ENCODE peak calls at places on chromosomes 5 and 9, in seven cellular contexts. One of them, this sample, is unnamed.

GRCh38 chr9:38338359-38339014 is 54.0 kb upstream of the ALDH1B1 start:
- DNase-seq in lower lobe of right lung: no peak
- DNase-seq in CD8-positive, alpha-beta T cell: no peak
- DNase-seq in IMR-90: no peak
- DNase-seq in uterus: no peak
- DNase-seq in OCI-LY7: no peak
- DNase-seq in GM10248: no peak
- DNase-seq in this sample: no peak

GRCh38 chr5:16806691-16807433 is 129.2 kb downstream of the MYO10 start:
- DNase-seq in lower lobe of right lung: no peak
- DNase-seq in CD8-positive, alpha-beta T cell: no peak
- DNase-seq in IMR-90: peak
- DNase-seq in uterus: no peak
- DNase-seq in OCI-LY7: no peak
- DNase-seq in GM10248: no peak
- DNase-seq in this sample: no peak

GRCh38 chr9:134422301-134422700 is 96.0 kb downstream of the RXRA start:
- DNase-seq in lower lobe of right lung: peak
- DNase-seq in CD8-positive, alpha-beta T cell: no peak
- DNase-seq in IMR-90: no peak
- DNase-seq in uterus: peak
- DNase-seq in OCI-LY7: no peak
- DNase-seq in GM10248: no peak
- DNase-seq in this sample: no peak

GRCh38 chr5:7876867-7877266 is 7.9 kb downstream of the MTRR start:
- DNase-seq in lower lobe of right lung: no peak
- DNase-seq in CD8-positive, alpha-beta T cell: no peak
- DNase-seq in IMR-90: peak
- DNase-seq in uterus: no peak
- DNase-seq in OCI-LY7: no peak
- DNase-seq in GM10248: no peak
- DNase-seq in this sample: no peak

GRCh38 chr5:154221371-154221896 is 30.9 kb downstream of the GALNT10 start:
- DNase-seq in lower lobe of right lung: peak
- DNase-seq in CD8-positive, alpha-beta T cell: peak
- DNase-seq in IMR-90: peak
- DNase-seq in uterus: no peak
- DNase-seq in OCI-LY7: no peak
- DNase-seq in GM10248: no peak
- DNase-seq in this sample: no peak

GRCh38 chr5:19630875-19631274 is 357.1 kb downstream of the CDH18 start:
- DNase-seq in lower lobe of right lung: no peak
- DNase-seq in CD8-positive, alpha-beta T cell: no peak
- DNase-seq in IMR-90: no peak
- DNase-seq in uterus: no peak
- DNase-seq in OCI-LY7: no peak
- DNase-seq in GM10248: no peak
- DNase-seq in this sample: no peak

GRCh38 chr5:68708156-68708841 is 385.5 kb upstream of the SLC30A5 start:
- DNase-seq in lower lobe of right lung: no peak
- DNase-seq in CD8-positive, alpha-beta T cell: no peak
- DNase-seq in IMR-90: no peak
- DNase-seq in uterus: no peak
- DNase-seq in OCI-LY7: no peak
- DNase-seq in GM10248: no peak
- DNase-seq in this sample: no peak

GRCh38 chr5:120516799-120517198 is 52.7 kb downstream of the PRR16 start:
- DNase-seq in lower lobe of right lung: no peak
- DNase-seq in CD8-positive, alpha-beta T cell: no peak
- DNase-seq in IMR-90: peak
- DNase-seq in uterus: no peak
- DNase-seq in OCI-LY7: no peak
- DNase-seq in GM10248: no peak
- DNase-seq in this sample: no peak

GRCh38 chr5:132947661-132948060 is 15.8 kb downstream of the AFF4 start:
- DNase-seq in lower lobe of right lung: no peak
- DNase-seq in CD8-positive, alpha-beta T cell: no peak
- DNase-seq in IMR-90: peak
- DNase-seq in uterus: no peak
- DNase-seq in OCI-LY7: no peak
- DNase-seq in GM10248: no peak
- DNase-seq in this sample: no peak

GRCh38 chr9:126860077-126860756 is at the start of gene ZBTB34:
- DNase-seq in lower lobe of right lung: peak
- DNase-seq in CD8-positive, alpha-beta T cell: peak
- DNase-seq in IMR-90: peak
- DNase-seq in uterus: peak
- DNase-seq in OCI-LY7: peak
- DNase-seq in GM10248: peak
- DNase-seq in this sample: no peak

GRCh38 chr5:175609504-175609903 is 48.4 kb upstream of the HRH2 start:
- DNase-seq in lower lobe of right lung: no peak
- DNase-seq in CD8-positive, alpha-beta T cell: no peak
- DNase-seq in IMR-90: no peak
- DNase-seq in uterus: no peak
- DNase-seq in OCI-LY7: no peak
- DNase-seq in GM10248: no peak
- DNase-seq in this sample: no peak

GRCh38 chr9:33995449-33995848 is 53.2 kb downstream of the UBAP2 start:
- DNase-seq in lower lobe of right lung: no peak
- DNase-seq in CD8-positive, alpha-beta T cell: no peak
- DNase-seq in IMR-90: no peak
- DNase-seq in uterus: no peak
- DNase-seq in OCI-LY7: no peak
- DNase-seq in GM10248: no peak
- DNase-seq in this sample: no peak

GRCh38 chr5:95870105-95870672 is 47.7 kb upstream of the GLRX start:
- DNase-seq in lower lobe of right lung: no peak
- DNase-seq in CD8-positive, alpha-beta T cell: no peak
- DNase-seq in IMR-90: peak
- DNase-seq in uterus: no peak
- DNase-seq in OCI-LY7: no peak
- DNase-seq in GM10248: peak
- DNase-seq in this sample: no peak

GRCh38 chr5:86909896-86910295 is 292.2 kb downstream of the COX7C start:
- DNase-seq in lower lobe of right lung: no peak
- DNase-seq in CD8-positive, alpha-beta T cell: no peak
- DNase-seq in IMR-90: peak
- DNase-seq in uterus: no peak
- DNase-seq in OCI-LY7: no peak
- DNase-seq in GM10248: no peak
- DNase-seq in this sample: no peak

GRCh38 chr5:173204185-173204979 is 30.6 kb downstream of the NKX2-5 start:
- DNase-seq in lower lobe of right lung: no peak
- DNase-seq in CD8-positive, alpha-beta T cell: no peak
- DNase-seq in IMR-90: peak
- DNase-seq in uterus: no peak
- DNase-seq in OCI-LY7: peak
- DNase-seq in GM10248: no peak
- DNase-seq in this sample: no peak

GRCh38 chr9:12708562-12709298 is 15.5 kb downstream of the TYRP1 start:
- DNase-seq in lower lobe of right lung: no peak
- DNase-seq in CD8-positive, alpha-beta T cell: no peak
- DNase-seq in IMR-90: peak
- DNase-seq in uterus: no peak
- DNase-seq in OCI-LY7: no peak
- DNase-seq in GM10248: no peak
- DNase-seq in this sample: no peak

GRCh38 chr5:28077291-28078240 is 1039.2 kb upstream of the CDH9 start:
- DNase-seq in lower lobe of right lung: no peak
- DNase-seq in CD8-positive, alpha-beta T cell: no peak
- DNase-seq in IMR-90: no peak
- DNase-seq in uterus: no peak
- DNase-seq in OCI-LY7: no peak
- DNase-seq in GM10248: no peak
- DNase-seq in this sample: no peak

GRCh38 chr5:96957125-96958041 is 21.5 kb downstream of the LNPEP start:
- DNase-seq in lower lobe of right lung: no peak
- DNase-seq in CD8-positive, alpha-beta T cell: no peak
- DNase-seq in IMR-90: no peak
- DNase-seq in uterus: no peak
- DNase-seq in OCI-LY7: peak
- DNase-seq in GM10248: no peak
- DNase-seq in this sample: no peak

GRCh38 chr9:91147079-91147708 is 214.5 kb downstream of the AUH start:
- DNase-seq in lower lobe of right lung: no peak
- DNase-seq in CD8-positive, alpha-beta T cell: no peak
- DNase-seq in IMR-90: no peak
- DNase-seq in uterus: no peak
- DNase-seq in OCI-LY7: no peak
- DNase-seq in GM10248: no peak
- DNase-seq in this sample: no peak

GRCh38 chr5:148268556-148268955 is at the start of gene SPINK13:
- DNase-seq in lower lobe of right lung: no peak
- DNase-seq in CD8-positive, alpha-beta T cell: no peak
- DNase-seq in IMR-90: peak
- DNase-seq in uterus: no peak
- DNase-seq in OCI-LY7: no peak
- DNase-seq in GM10248: no peak
- DNase-seq in this sample: no peak

GRCh38 chr9:35749515-35750255 is 598 bp downstream of the RGP1 start:
- DNase-seq in lower lobe of right lung: peak
- DNase-seq in CD8-positive, alpha-beta T cell: peak
- DNase-seq in IMR-90: no peak
- DNase-seq in uterus: no peak
- DNase-seq in OCI-LY7: peak
- DNase-seq in GM10248: peak
- DNase-seq in this sample: no peak

GRCh38 chr9:111456536-111456935 is 27.6 kb downstream of the ECPAS start:
- DNase-seq in lower lobe of right lung: no peak
- DNase-seq in CD8-positive, alpha-beta T cell: no peak
- DNase-seq in IMR-90: no peak
- DNase-seq in uterus: no peak
- DNase-seq in OCI-LY7: no peak
- DNase-seq in GM10248: no peak
- DNase-seq in this sample: no peak

GRCh38 chr5:2738156-2738699 is 13.2 kb downstream of the IRX2 start:
- DNase-seq in lower lobe of right lung: peak
- DNase-seq in CD8-positive, alpha-beta T cell: no peak
- DNase-seq in IMR-90: no peak
- DNase-seq in uterus: no peak
- DNase-seq in OCI-LY7: no peak
- DNase-seq in GM10248: no peak
- DNase-seq in this sample: no peak

GRCh38 chr5:95093211-95093610 is 191.7 kb downstream of the MCTP1 start:
- DNase-seq in lower lobe of right lung: no peak
- DNase-seq in CD8-positive, alpha-beta T cell: no peak
- DNase-seq in IMR-90: no peak
- DNase-seq in uterus: no peak
- DNase-seq in OCI-LY7: no peak
- DNase-seq in GM10248: no peak
- DNase-seq in this sample: no peak

GRCh38 chr5:92907914-92908606 is 673.0 kb downstream of the NR2F1-AS1 start:
- DNase-seq in lower lobe of right lung: no peak
- DNase-seq in CD8-positive, alpha-beta T cell: no peak
- DNase-seq in IMR-90: peak
- DNase-seq in uterus: no peak
- DNase-seq in OCI-LY7: peak
- DNase-seq in GM10248: no peak
- DNase-seq in this sample: no peak

GRCh38 chr5:1086137-1086536 is 25.7 kb downstream of the SLC12A7 start:
- DNase-seq in lower lobe of right lung: no peak
- DNase-seq in CD8-positive, alpha-beta T cell: no peak
- DNase-seq in IMR-90: no peak
- DNase-seq in uterus: no peak
- DNase-seq in OCI-LY7: no peak
- DNase-seq in GM10248: no peak
- DNase-seq in this sample: no peak

GRCh38 chr5:1086871-1087270 is 25.0 kb downstream of the SLC12A7 start:
- DNase-seq in lower lobe of right lung: no peak
- DNase-seq in CD8-positive, alpha-beta T cell: no peak
- DNase-seq in IMR-90: no peak
- DNase-seq in uterus: no peak
- DNase-seq in OCI-LY7: no peak
- DNase-seq in GM10248: no peak
- DNase-seq in this sample: no peak

GRCh38 chr5:1085391-1085790 is 26.5 kb downstream of the SLC12A7 start:
- DNase-seq in lower lobe of right lung: no peak
- DNase-seq in CD8-positive, alpha-beta T cell: no peak
- DNase-seq in IMR-90: no peak
- DNase-seq in uterus: no peak
- DNase-seq in OCI-LY7: no peak
- DNase-seq in GM10248: no peak
- DNase-seq in this sample: no peak

GRCh38 chr5:1081519-1081918 is 30.3 kb downstream of the SLC12A7 start:
- DNase-seq in lower lobe of right lung: no peak
- DNase-seq in CD8-positive, alpha-beta T cell: no peak
- DNase-seq in IMR-90: no peak
- DNase-seq in uterus: no peak
- DNase-seq in OCI-LY7: no peak
- DNase-seq in GM10248: no peak
- DNase-seq in this sample: no peak

GRCh38 chr5:1083823-1084605 is 27.8 kb downstream of the SLC12A7 start:
- DNase-seq in lower lobe of right lung: no peak
- DNase-seq in CD8-positive, alpha-beta T cell: no peak
- DNase-seq in IMR-90: no peak
- DNase-seq in uterus: no peak
- DNase-seq in OCI-LY7: no peak
- DNase-seq in GM10248: no peak
- DNase-seq in this sample: no peak
- TF ChIP-seq CTCF in lower lobe of right lung: no peak
- TF ChIP-seq CTCF in CD8-positive, alpha-beta T cell: no peak
- TF ChIP-seq CTCF in IMR-90: no peak
- TF ChIP-seq CTCF in uterus: no peak
- TF ChIP-seq CTCF in OCI-LY7: no peak
- TF ChIP-seq CTCF in GM10248: no peak
- TF ChIP-seq CTCF in this sample: no peak

GRCh38 chr5:146947181-146947941 is 68.8 kb upstream of the PPP2R2B start:
- DNase-seq in lower lobe of right lung: no peak
- DNase-seq in CD8-positive, alpha-beta T cell: no peak
- DNase-seq in IMR-90: peak
- DNase-seq in uterus: no peak
- DNase-seq in OCI-LY7: peak
- DNase-seq in GM10248: no peak
- DNase-seq in this sample: no peak
- TF ChIP-seq CTCF in lower lobe of right lung: no peak
- TF ChIP-seq CTCF in CD8-positive, alpha-beta T cell: no peak
- TF ChIP-seq CTCF in IMR-90: peak
- TF ChIP-seq CTCF in uterus: no peak
- TF ChIP-seq CTCF in OCI-LY7: peak
- TF ChIP-seq CTCF in GM10248: no peak
- TF ChIP-seq CTCF in this sample: peak

GRCh38 chr9:14437336-14438231 is 123.6 kb upstream of the NFIB start:
- DNase-seq in lower lobe of right lung: no peak
- DNase-seq in CD8-positive, alpha-beta T cell: no peak
- DNase-seq in IMR-90: no peak
- DNase-seq in uterus: peak
- DNase-seq in OCI-LY7: no peak
- DNase-seq in GM10248: no peak
- DNase-seq in this sample: no peak
- TF ChIP-seq CTCF in lower lobe of right lung: no peak
- TF ChIP-seq CTCF in CD8-positive, alpha-beta T cell: no peak
- TF ChIP-seq CTCF in IMR-90: no peak
- TF ChIP-seq CTCF in uterus: no peak
- TF ChIP-seq CTCF in OCI-LY7: no peak
- TF ChIP-seq CTCF in GM10248: no peak
- TF ChIP-seq CTCF in this sample: no peak

DNA sequence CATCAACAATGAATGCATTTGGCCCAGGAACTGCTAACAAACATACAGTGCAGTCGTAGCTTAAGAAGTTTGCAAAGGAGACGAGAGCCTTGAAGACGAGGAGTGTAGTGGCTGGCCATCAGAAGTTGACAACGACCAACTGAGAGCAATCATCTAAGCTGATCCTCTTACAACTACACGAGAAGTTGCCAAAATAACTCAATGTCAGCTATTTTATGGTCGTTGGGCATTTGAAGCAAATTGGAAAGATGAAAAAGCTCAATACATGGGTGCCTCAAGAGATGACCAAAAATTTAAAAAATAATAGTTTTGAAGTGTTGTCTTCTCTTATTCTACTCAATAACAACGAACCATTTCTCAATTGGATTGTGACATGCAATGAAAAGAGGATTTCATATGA is 757.7 kb upstream of the CHD1 start:
- DNase-seq in lower lobe of right lung: no peak
- DNase-seq in CD8-positive, alpha-beta T cell: no peak
- DNase-seq in IMR-90: no peak
- DNase-seq in uterus: no peak
- DNase-seq in OCI-LY7: no peak
- DNase-seq in GM10248: no peak
- DNase-seq in this sample: no peak
- TF ChIP-seq CTCF in lower lobe of right lung: no peak
- TF ChIP-seq CTCF in CD8-positive, alpha-beta T cell: no peak
- TF ChIP-seq CTCF in IMR-90: no peak
- TF ChIP-seq CTCF in uterus: no peak
- TF ChIP-seq CTCF in OCI-LY7: no peak
- TF ChIP-seq CTCF in GM10248: no peak
- TF ChIP-seq CTCF in this sample: no peak